ENCODE peak calls at places on chromosome 9, in eight cellular contexts. Q is cardiac fibroblast, K is AG04449, Z is HCT116, E is fibroblast of the aortic adventitia, X is cardiac muscle cell, F is psoas muscle, G is GM06990. P is an unnamed sample.

GRCh38 chr9:87372401-87372851 is 125.2 kb upstream of the DAPK1 start:
- DNase-seq in F (no peak), E (no peak), X (no peak), Z (no peak), K (no peak), G (no peak), Q (no peak), P (no peak)

GRCh38 chr9:98790601-98791146 is 5.7 kb downstream of the ANKS6 start:
- DNase-seq in Z (no peak), X (no peak), E (peak), K (no peak), G (no peak), F (no peak), Q (no peak), P (no peak)

GRCh38 chr9:79501546-79501945 is 70.2 kb upstream of the TLE4 start:
- DNase-seq in G (no peak), Q (no peak), F (no peak), Z (no peak), K (no peak), X (no peak), E (no peak), P (no peak)

GRCh38 chr9:24801344-24801743 is 255.6 kb upstream of the IZUMO3 start:
- DNase-seq in G (no peak), Z (no peak), E (no peak), K (no peak), F (no peak), X (no peak), Q (no peak), P (no peak)

GRCh38 chr9:92266486-92266885 is 27.0 kb downstream of the IARS1 start:
- DNase-seq in K (no peak), F (no peak), Q (no peak), X (peak), G (no peak), Z (no peak), E (no peak), P (no peak)

GRCh38 chr9:88777498-88778312 is 213.6 kb upstream of the S1PR3 start:
- DNase-seq in K (no peak), X (peak), F (peak), E (peak), G (peak), Q (peak), Z (no peak), P (no peak)

GRCh38 chr9:78972303-78973002 is 599.3 kb upstream of the TLE4 start:
- DNase-seq in G (no peak), Z (no peak), Q (no peak), F (no peak), K (no peak), X (no peak), E (no peak), P (no peak)

GRCh38 chr9:131417264-131418142 is 23.6 kb downstream of the PRRC2B start:
- DNase-seq in E (no peak), G (no peak), K (no peak), X (no peak), F (peak), Z (no peak), Q (no peak), P (no peak)

GRCh38 chr9:27386759-27387158 is 89.8 kb upstream of the EQTN start:
- DNase-seq in K (no peak), G (no peak), F (no peak), Q (no peak), X (no peak), Z (no peak), E (no peak), P (no peak)

GRCh38 chr9:69344459-69344858 is 19.4 kb downstream of the ENTREP1 start:
- DNase-seq in F (no peak), E (no peak), X (no peak), Q (no peak), K (no peak), Z (no peak), G (no peak), P (no peak)

GRCh38 chr9:119216891-119217290 is 152.3 kb downstream of the BRINP1 start:
- DNase-seq in G (no peak), X (peak), F (peak), Z (no peak), Q (no peak), K (no peak), E (no peak), P (no peak)

GRCh38 chr9:131695366-131696162 is 44.3 kb downstream of the RAPGEF1 start:
- DNase-seq in F (no peak), Z (no peak), X (no peak), K (no peak), G (no peak), Q (no peak), E (no peak), P (no peak)

DNA sequence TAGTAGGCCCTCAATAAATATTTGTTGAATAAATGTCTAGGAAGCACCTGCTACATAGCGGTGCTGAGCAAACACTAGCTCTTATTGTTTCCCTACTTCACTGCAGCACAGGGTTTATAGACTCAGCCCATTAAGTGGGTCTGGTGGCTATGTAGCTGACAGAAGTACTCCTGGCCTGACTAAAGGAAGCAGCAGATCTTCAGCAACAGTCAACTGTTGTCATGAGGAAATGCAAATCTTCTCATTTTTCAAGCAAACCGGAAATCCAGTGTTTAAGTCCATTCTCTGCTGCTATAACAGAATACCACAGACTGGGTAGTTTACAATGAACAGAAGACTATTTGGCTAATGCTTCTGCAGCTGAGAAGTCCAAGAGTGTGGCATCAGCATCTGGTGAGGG is 2.8 kb upstream of the TEX10 start:
- DNase-seq in Z (no peak), Q (no peak), F (no peak), G (no peak), X (no peak), K (no peak), E (no peak), P (no peak)
- H3K4me3 ChIP-seq in Z (no peak), Q (no peak), F (no peak), G (no peak), X (no peak), K (no peak), E (no peak), P (no peak)

GRCh38 chr9:105646879-105647594 is 15.2 kb upstream of the TAL2 start:
- DNase-seq in E (no peak), Z (no peak), G (no peak), F (no peak), Q (no peak), X (no peak), K (no peak), P (no peak)

GRCh38 chr9:105643795-105644194 is 18.5 kb upstream of the TAL2 start:
- DNase-seq in K (no peak), X (no peak), Z (no peak), F (no peak), G (no peak), Q (no peak), E (no peak), P (no peak)

GRCh38 chr9:105651806-105652205 is 10.5 kb upstream of the TAL2 start:
- DNase-seq in E (no peak), X (no peak), F (no peak), K (no peak), G (no peak), Q (no peak), Z (no peak), P (no peak)

GRCh38 chr9:105647595-105648349 is 14.5 kb upstream of the TAL2 start:
- DNase-seq in Z (no peak), G (no peak), X (peak), K (no peak), F (no peak), Q (no peak), E (peak), P (no peak)
- H3K4me3 ChIP-seq in Z (no peak), G (no peak), X (no peak), K (no peak), F (no peak), Q (no peak), E (no peak), P (no peak)

DNA sequence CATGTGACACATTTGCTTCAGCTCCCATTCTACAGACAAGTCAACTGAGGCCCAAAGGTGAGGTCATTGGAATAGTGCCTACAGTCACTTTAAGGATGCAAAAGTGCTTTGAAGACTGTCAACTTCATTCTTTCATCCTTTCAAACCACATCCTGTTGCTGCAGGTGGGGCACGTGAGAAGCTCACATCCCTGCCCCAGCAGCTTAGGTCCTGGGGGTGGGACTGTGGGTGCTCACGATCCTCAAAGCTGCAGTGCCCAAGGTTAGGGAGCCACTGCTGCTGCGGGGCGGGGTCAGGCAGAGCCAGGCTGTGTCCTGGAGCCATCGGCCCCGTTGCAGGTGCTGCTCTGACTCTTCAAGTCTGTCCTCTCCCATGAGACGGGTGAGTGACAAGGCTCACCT is 57.9 kb upstream of the IER5L start:
- DNase-seq in X (no peak), F (peak), Q (no peak), K (no peak), Z (no peak), G (peak), E (no peak), P (no peak)
- H3K4me3 ChIP-seq in X (no peak), F (no peak), Q (no peak), K (no peak), Z (no peak), G (no peak), E (no peak), P (no peak)

GRCh38 chr9:129672702-129673101 is 7.3 kb downstream of the PRRX2 start:
- DNase-seq in E (no peak), G (no peak), K (no peak), X (no peak), Q (no peak), F (no peak), Z (no peak), P (no peak)
- H3K4me3 ChIP-seq in E (no peak), G (no peak), K (no peak), X (no peak), Q (no peak), F (no peak), Z (no peak), P (no peak)

DNA sequence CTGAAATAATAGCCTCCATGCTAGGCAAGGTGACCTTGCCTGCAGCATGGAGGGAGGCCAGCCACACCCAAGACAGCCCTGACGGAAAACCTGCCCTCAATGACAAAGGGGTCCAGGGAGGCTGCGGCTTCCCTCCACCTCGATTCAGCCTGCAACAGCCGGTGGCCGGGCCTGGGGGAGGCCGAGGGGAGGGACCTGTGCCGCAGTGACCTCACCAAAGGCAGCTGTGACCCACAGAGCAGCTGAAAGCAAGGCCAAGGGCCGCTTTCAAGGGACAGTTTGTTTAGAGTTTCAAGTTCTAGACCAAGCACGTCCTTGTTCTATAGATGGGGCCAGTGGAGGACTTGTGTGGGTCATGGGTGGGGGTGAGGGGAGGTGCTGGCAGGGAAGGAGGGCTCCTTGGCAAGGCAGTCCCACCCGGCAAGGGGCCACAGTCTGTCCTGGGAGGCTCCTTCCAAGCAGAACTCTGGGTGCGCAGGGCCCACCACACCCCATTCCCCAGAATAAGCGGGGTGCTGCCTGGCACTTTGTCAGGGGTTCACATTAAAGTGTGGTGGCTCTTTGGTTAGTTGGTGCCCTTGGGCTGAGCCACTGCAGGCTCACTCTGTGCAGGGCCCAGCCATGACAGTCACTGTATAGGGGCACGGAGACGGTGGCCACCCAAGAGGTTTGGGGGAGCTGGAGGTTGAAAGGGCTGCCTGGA is 226.5 kb downstream of the FANCC start:
- DNase-seq in F (no peak), X (no peak), Z (no peak), G (no peak), E (no peak), Q (no peak), K (no peak), P (no peak)
- H3K4me3 ChIP-seq in F (no peak), X (no peak), Z (no peak), G (no peak), E (no peak), Q (no peak), K (no peak), P (no peak)

DNA sequence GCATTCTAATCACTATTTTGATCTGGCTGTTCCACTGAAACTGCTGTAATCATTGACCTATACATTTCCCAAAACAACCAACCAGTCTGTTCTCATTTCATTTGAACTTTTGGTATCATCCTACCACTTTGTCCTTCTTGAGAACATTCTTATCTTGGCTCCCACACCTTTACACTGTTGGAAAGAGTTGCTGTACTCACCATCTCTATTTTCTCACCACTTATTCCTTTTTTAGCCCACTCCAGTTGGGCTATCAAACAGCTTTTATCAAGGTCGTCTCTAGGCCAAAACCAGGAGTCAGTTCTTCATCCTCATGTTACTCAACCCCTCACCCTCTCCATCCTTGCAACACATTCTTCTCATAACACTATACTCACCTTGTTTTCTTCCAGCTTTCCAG is 170.1 kb downstream of the KDM4C start:
- DNase-seq in K (no peak), Q (no peak), X (no peak), E (no peak), Z (no peak), G (no peak), F (no peak), P (no peak)
- H3K4me3 ChIP-seq in K (no peak), Q (no peak), X (no peak), E (no peak), Z (no peak), G (no peak), F (no peak), P (no peak)

GRCh38 chr9:9996259-9996658 is 616.5 kb downstream of the PTPRD start:
- DNase-seq in F (no peak), K (no peak), Q (no peak), E (no peak), X (no peak), Z (no peak), G (no peak), P (no peak)
- H3K4me3 ChIP-seq in F (no peak), K (no peak), Q (no peak), E (no peak), X (no peak), Z (no peak), G (no peak), P (no peak)

GRCh38 chr9:4277531-4277991 is 22.3 kb downstream of the GLIS3 start:
- DNase-seq in X (peak), Z (no peak), G (no peak), K (no peak), F (no peak), Q (peak), E (no peak), P (no peak)
- H3K4me3 ChIP-seq in X (no peak), Z (no peak), G (no peak), K (no peak), F (peak), Q (no peak), E (no peak), P (no peak)

GRCh38 chr9:16704096-16704488 is 166.4 kb downstream of the BNC2 start:
- DNase-seq in G (no peak), Q (peak), F (no peak), K (no peak), Z (no peak), E (no peak), X (no peak), P (no peak)
- H3K4me3 ChIP-seq in G (no peak), Q (peak), F (peak), K (peak), Z (no peak), E (peak), X (no peak), P (no peak)

GRCh38 chr9:124448019-124448418 is 2.2 kb upstream of the ADGRD2 start:
- DNase-seq in G (no peak), Z (no peak), X (no peak), Q (no peak), F (no peak), K (no peak), E (no peak), P (no peak)
- H3K4me3 ChIP-seq in G (no peak), Z (no peak), X (no peak), Q (no peak), F (no peak), K (no peak), E (no peak), P (no peak)

P was measured in tibial nerve.